ENCODE peak calls at places on chromosomes 2 and 18, in seven cellular contexts. V is stimulated activated naive CD4-positive, alpha-beta T cell; T is GM10248; J is lower leg skin; M is pons; U is neural crest cell; P is PC-9. L is an unnamed sample.

GRCh38 chr2:85071096-85071495 is 62.1 kb upstream of the TCF7L1 start:
- DNase-seq in V (no peak), T (no peak), J (no peak), M (no peak), U (no peak), P (no peak), L (no peak)

GRCh38 chr2:215745316-215745715 is 268.0 kb downstream of the MREG start:
- DNase-seq in V (no peak), T (no peak), J (no peak), M (no peak), U (no peak), P (no peak), L (no peak)

GRCh38 chr2:169397697-169398096 is 35.4 kb upstream of the LRP2 start:
- DNase-seq in V (no peak), T (no peak), J (no peak), M (peak; percentile 57), U (no peak), P (no peak), L (no peak)

GRCh38 chr2:34176693-34177092 is 577.6 kb upstream of the FAM98A start:
- DNase-seq in V (no peak), T (no peak), J (no peak), M (no peak), U (no peak), P (no peak), L (no peak)

GRCh38 chr18:48922203-48922800 is 28.5 kb downstream of the SMAD7 start:
- DNase-seq in V (no peak), T (no peak), J (no peak), M (no peak), U (no peak), P (no peak), L (no peak)

GRCh38 chr2:33477473-33478468 is 1.3 kb downstream of the RASGRP3 start:
- DNase-seq in V (no peak), T (peak; percentile 65), J (no peak), M (peak; percentile 91), U (no peak), P (no peak), L (no peak)

GRCh38 chr2:59301466-59302402 is 1060.6 kb upstream of the FANCL start:
- DNase-seq in V (peak; percentile 6), T (peak; percentile 9), J (no peak), M (peak; percentile 73), U (peak; percentile 9), P (peak; percentile 42), L (no peak)

GRCh38 chr18:5463390-5463789 is 80.4 kb downstream of the EPB41L3 start:
- DNase-seq in V (no peak), T (no peak), J (peak; percentile 90), M (peak; percentile 25), U (no peak), P (no peak), L (no peak)

GRCh38 chr18:10559566-10560456 is 34.0 kb downstream of the NAPG start:
- DNase-seq in V (no peak), T (peak; percentile 59), J (no peak), M (no peak), U (no peak), P (no peak), L (peak; percentile 5)

GRCh38 chr2:160375802-160376469 is 117.7 kb downstream of the RBMS1 start:
- DNase-seq in V (no peak), T (no peak), J (no peak), M (no peak), U (no peak), P (no peak), L (no peak)

GRCh38 chr2:150296795-150297546 is 190.5 kb downstream of the RND3 start:
- DNase-seq in V (no peak), T (no peak), J (no peak), M (peak; percentile 57), U (no peak), P (no peak), L (no peak)

GRCh38 chr2:41912766-41913165 is 135.1 kb upstream of the PKDCC start:
- DNase-seq in V (no peak), T (no peak), J (no peak), M (no peak), U (no peak), P (no peak), L (no peak)

GRCh38 chr2:238939074-238939473 is 91.2 kb downstream of the TWIST2 start:
- DNase-seq in V (no peak), T (no peak), J (peak; percentile 91), M (no peak), U (no peak), P (no peak), L (no peak)

GRCh38 chr18:79093986-79094385 is 24.8 kb downstream of the ATP9B start:
- DNase-seq in V (no peak), T (no peak), J (no peak), M (no peak), U (no peak), P (no peak), L (no peak)

GRCh38 chr2:105907159-105907558 is 162.4 kb downstream of the NCK2 start:
- DNase-seq in V (no peak), T (no peak), J (no peak), M (no peak), U (no peak), P (no peak), L (no peak)

GRCh38 chr2:176188218-176188968 is at the start of gene HOXD1:
- DNase-seq in V (no peak), T (peak; percentile 49), J (peak; percentile 87), M (peak; percentile 82), U (no peak), P (no peak), L (no peak)

GRCh38 chr2:65231121-65231520 is 3.5 kb downstream of the ACTR2 start:
- DNase-seq in V (no peak), T (no peak), J (no peak), M (no peak), U (no peak), P (peak; percentile 34), L (no peak)

GRCh38 chr18:78882585-78882984 is 97.0 kb upstream of the SALL3 start:
- DNase-seq in V (no peak), T (no peak), J (no peak), M (no peak), U (no peak), P (no peak), L (no peak)

GRCh38 chr2:234536218-234536989 is 39.5 kb upstream of the ARL4C start:
- DNase-seq in V (no peak), T (no peak), J (no peak), M (no peak), U (no peak), P (no peak), L (no peak)

GRCh38 chr2:133957724-133958123 is 296.1 kb upstream of the MGAT5 start:
- DNase-seq in V (no peak), T (no peak), J (no peak), M (no peak), U (no peak), P (no peak), L (no peak)

GRCh38 chr18:7457276-7457675 is 109.8 kb upstream of the PTPRM start:
- DNase-seq in V (no peak), T (no peak), J (no peak), M (no peak), U (no peak), P (no peak), L (no peak)